ENCODE peak calls at places on chromosomes 2 and 18, in six cellular contexts. X is CD8-positive, alpha-beta T cell; B is fibroblast of lung; V is ascending aorta; Z is CD4-positive, alpha-beta memory T cell; D is esophagus squamous epithelium. T is an unnamed sample.
A peak's percentile ranks its signal among the peaks of the same experiment; 100 is the strongest.

GRCh38 chr2:132497591-132497990 is 81.0 kb downstream of the GPR39 start:
- DNase-seq in Z (no peak), X (no peak), D (no peak), B (no peak), V (no peak), T (no peak)

GRCh38 chr2:179861027-179861776 is at the start of gene ZNF385B:
- DNase-seq in V (no peak), B (peak; percentile 15), X (no peak), D (no peak), Z (no peak), T (no peak)

GRCh38 chr2:68768461-68768860 is 33.9 kb downstream of the ARHGAP25 start:
- DNase-seq in Z (no peak), X (no peak), B (no peak), D (no peak), V (no peak), T (no peak)

GRCh38 chr2:54957321-54957999 is 92.8 kb downstream of the RTN4 start:
- DNase-seq in D (no peak), V (no peak), Z (no peak), B (no peak), X (no peak), T (no peak)

GRCh38 chr2:223846524-223846923 is 9.1 kb upstream of the AP1S3 start:
- DNase-seq in D (no peak), X (no peak), Z (no peak), B (peak; percentile 72), V (no peak), T (no peak)

GRCh38 chr2:101185656-101186055 is 34.5 kb upstream of the TBC1D8 start:
- DNase-seq in Z (no peak), B (no peak), V (no peak), X (no peak), D (no peak), T (no peak)

GRCh38 chr2:168466834-168467565 is 10.9 kb downstream of the CERS6 start:
- DNase-seq in B (no peak), D (no peak), Z (no peak), V (no peak), X (no peak), T (no peak)

GRCh38 chr18:22902093-22902492 is 31.0 kb upstream of the RBBP8 start:
- DNase-seq in D (no peak), Z (no peak), V (no peak), B (no peak), X (no peak), T (no peak)

GRCh38 chr2:64807417-64807816 is 153.7 kb upstream of the SERTAD2 start:
- DNase-seq in V (no peak), Z (no peak), D (no peak), X (no peak), B (peak; percentile 97), T (no peak)

GRCh38 chr2:88658890-88659881 is 31.9 kb upstream of the EIF2AK3 start:
- DNase-seq in D (no peak), B (peak; percentile 85), X (no peak), V (no peak), Z (no peak), T (no peak)

GRCh38 chr2:91477731-91478672 is 2786.5 kb downstream of the RPIA start:
- DNase-seq in B (no peak), D (no peak), Z (no peak), V (peak; percentile 58), X (no peak), T (peak; percentile 49)

GRCh38 chr2:66872926-66873714 is 438.2 kb downstream of the MEIS1 start:
- DNase-seq in Z (no peak), B (no peak), D (no peak), X (no peak), V (no peak), T (no peak)

GRCh38 chr2:66874411-66874810 is 439.5 kb downstream of the MEIS1 start:
- DNase-seq in V (no peak), X (no peak), D (no peak), B (no peak), Z (no peak), T (no peak)

GRCh38 chr2:66875941-66876462 is 441.1 kb downstream of the MEIS1 start:
- DNase-seq in V (no peak), B (no peak), D (no peak), X (no peak), Z (no peak), T (no peak)

GRCh38 chr2:66869076-66869475 is 434.2 kb downstream of the MEIS1 start:
- DNase-seq in D (no peak), V (no peak), X (no peak), Z (no peak), B (peak; percentile 75), T (no peak)

DNA sequence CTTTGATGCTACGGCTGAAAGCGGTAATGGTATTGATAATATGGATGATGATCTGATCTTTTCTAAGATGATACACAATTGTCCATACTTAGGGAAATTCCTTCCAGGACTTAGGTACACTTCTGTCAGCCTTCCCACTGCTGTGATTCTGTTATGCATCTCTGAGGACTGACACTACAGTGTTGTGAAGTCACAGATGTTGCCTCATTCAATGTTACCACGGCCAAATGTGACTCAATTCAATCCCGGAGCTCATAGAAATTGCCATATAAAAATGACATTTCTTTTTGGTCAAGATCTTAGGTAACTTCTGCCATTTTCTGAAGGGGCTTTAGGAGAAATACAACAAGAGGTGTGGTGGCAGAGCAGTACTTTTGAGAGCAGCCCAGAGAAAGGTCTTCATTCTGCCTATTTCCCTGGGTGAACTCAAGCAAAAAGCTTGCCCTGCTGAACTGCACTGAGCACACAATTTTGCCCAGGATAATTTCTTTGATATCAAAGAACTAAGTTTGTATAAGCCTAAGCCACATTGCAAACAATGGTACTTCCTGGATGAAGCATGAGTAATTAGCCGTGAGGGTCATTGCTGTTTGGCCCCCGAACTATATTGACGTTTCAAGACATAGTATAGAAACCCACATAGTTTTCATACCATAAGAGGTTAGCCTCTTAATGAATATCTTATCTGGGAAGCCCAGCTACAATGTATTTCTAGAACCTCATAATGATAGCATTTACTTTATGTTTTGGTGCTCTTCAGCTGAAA is 437.3 kb downstream of the MEIS1 start:
- DNase-seq in X (no peak), D (no peak), B (peak; percentile 64), Z (no peak), V (no peak), T (no peak)
- H3K4me1 ChIP-seq in X (no peaks in the 10 kb centered on the region), D (no peaks in the 10 kb centered on the region), B (peaks cover 15% of the 10 kb centered on the region), Z (no peaks in the 10 kb centered on the region), V (no peaks in the 10 kb centered on the region), T (no peaks in the 10 kb centered on the region)

GRCh38 chr18:4870177-4870773 is 326.8 kb downstream of the AKAIN1 start:
- DNase-seq in D (no peak), V (no peak), X (no peak), B (no peak), Z (no peak), T (no peak)
- H3K9me3 ChIP-seq in D (peaks cover 10% of the 10 kb centered on the region), V (no peaks in the 10 kb centered on the region), X (no peaks in the 10 kb centered on the region), B (no peaks in the 10 kb centered on the region), Z (no peaks in the 10 kb centered on the region), T (no peaks in the 10 kb centered on the region)

DNA sequence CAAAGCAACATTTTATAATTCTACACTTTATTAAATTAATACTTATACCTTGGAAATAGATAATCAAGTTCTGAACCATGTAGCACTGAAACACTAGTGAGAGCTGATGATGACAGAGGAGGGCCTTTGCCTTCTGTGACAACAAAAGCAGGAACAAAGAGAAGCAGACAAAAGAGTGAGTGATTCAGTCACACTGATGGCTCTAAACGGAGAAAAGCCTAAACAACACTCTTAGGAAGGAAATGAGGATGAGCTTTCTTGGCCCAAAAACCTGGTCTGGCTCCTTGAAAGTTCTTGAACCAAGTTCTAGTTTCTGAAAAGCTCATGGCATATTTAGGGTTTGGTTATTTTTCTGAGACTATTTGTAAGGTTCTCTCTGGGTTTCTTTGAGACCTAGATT is 271.9 kb downstream of the DPP10 start:
- DNase-seq in V (no peak), B (no peak), X (no peak), D (no peak), Z (no peak), T (no peak)
- H3K27ac ChIP-seq in V (no peak overlapping the region), B (no peak overlapping the region), X (no peak overlapping the region), D (no peak overlapping the region), Z (no peak overlapping the region), T (no peak overlapping the region)

GRCh38 chr2:96870631-96871255 is 863 bp upstream of the SEMA4C start:
- DNase-seq in D (no peak), B (no peak), V (no peak), Z (peak; percentile 84), X (peak; percentile 63), T (peak; percentile 66)
- H3K4me1 ChIP-seq in D (peaks cover 90% of the 10 kb centered on the region), B (peaks cover 10% of the 10 kb centered on the region), V (peaks cover 18% of the 10 kb centered on the region), Z (peaks cover 51% of the 10 kb centered on the region), X (peaks cover 49% of the 10 kb centered on the region), T (no peaks in the 10 kb centered on the region)

GRCh38 chr18:72572896-72573295 is 28.8 kb upstream of the CBLN2 start:
- DNase-seq in X (no peak), D (no peak), Z (no peak), V (no peak), B (no peak), T (no peak)
- H3K9me3 ChIP-seq in X (no peaks in the 10 kb centered on the region), D (no peaks in the 10 kb centered on the region), Z (no peaks in the 10 kb centered on the region), V (no peaks in the 10 kb centered on the region), B (no peaks in the 10 kb centered on the region), T (no peaks in the 10 kb centered on the region)